ENCODE peak calls at places on chromosomes 2 and 18, in seven cellular contexts. R is GM12865; H is mesothelial cell of epicardium; E is CD8-positive, alpha-beta memory T cell; B is GM20000; I is heart right ventricle; O is stimulated activated CD4-positive, alpha-beta T cell treated with anti-CD3 and anti-CD28 coated beads, Interleukin-4, amount 100 ng/mL, for 24 hours. F is an unnamed sample.

GRCh38 chr2:197170137-197170682 is 140.4 kb downstream of the ANKRD44 start:
- DNase-seq in R (no peak), H (no peak), E (no peak), B (no peak), I (no peak), O (no peak), F (no peak)

GRCh38 chr18:22408059-22408458 is 9.7 kb downstream of the CTAGE1 start:
- DNase-seq in R (no peak), H (no peak), E (no peak), B (no peak), I (no peak), O (no peak), F (no peak)

GRCh38 chr18:32019251-32019943 is 772 bp downstream of the RNF125 start:
- DNase-seq in R (peak), H (peak), E (peak), B (peak), I (peak), O (peak), F (no peak)

GRCh38 chr2:32271063-32271462 is 6.4 kb upstream of the NLRC4 start:
- DNase-seq in R (no peak), H (no peak), E (no peak), B (no peak), I (no peak), O (no peak), F (no peak)

GRCh38 chr2:237895544-237896506 is 36.4 kb downstream of the RAMP1 start:
- DNase-seq in R (no peak), H (no peak), E (peak), B (no peak), I (peak), O (no peak), F (no peak)

GRCh38 chr2:175574069-175574468 is 392.6 kb upstream of the ATP5MC3 start:
- DNase-seq in R (no peak), H (no peak), E (no peak), B (no peak), I (no peak), O (no peak), F (no peak)

GRCh38 chr18:499351-500229 is 911 bp downstream of the COLEC12 start:
- DNase-seq in R (no peak), H (peak), E (no peak), B (no peak), I (no peak), O (no peak), F (peak)

GRCh38 chr2:237686659-237687136 is 59.3 kb downstream of the LRRFIP1 start:
- DNase-seq in R (peak), H (no peak), E (no peak), B (no peak), I (no peak), O (no peak), F (no peak)

GRCh38 chr2:21728133-21728532 is 604.4 kb downstream of the TDRD15 start:
- DNase-seq in R (no peak), H (no peak), E (no peak), B (no peak), I (no peak), O (no peak), F (no peak)

F was measured in SK-N-MC.